ENCODE peak calls at places on chromosomes 13 and 19, in six cellular contexts. A is brain microvascular endothelial cell, M is heart right ventricle, V is H9, L is body of pancreas, F is cardiac muscle cell. H is an unnamed sample.

GRCh38 chr13:34695063-34695462 is 247.0 kb upstream of the NBEA start:
- DNase-seq in A (no peak), M (no peak), V (no peak), L (no peak), F (no peak), H (no peak)

GRCh38 chr13:60018536-60018935 is 145.2 kb downstream of the DIAPH3 start:
- DNase-seq in A (no peak), M (no peak), V (no peak), L (no peak), F (no peak), H (no peak)

GRCh38 chr19:33509774-33510173 is 11.8 kb downstream of the PEPD start:
- DNase-seq in A (no peak), M (no peak), V (no peak), L (no peak), F (no peak), H (no peak)

GRCh38 chr13:29888306-29888705 is 37.9 kb upstream of the UBL3 start:
- DNase-seq in A (no peak), M (no peak), V (no peak), L (no peak), F (no peak), H (no peak)

GRCh38 chr19:5843295-5843927 is 3.9 kb upstream of the FUT6 start:
- DNase-seq in A (no peak), M (no peak), V (no peak), L (no peak), F (no peak), H (no peak)

GRCh38 chr19:39934584-39935233 is at the start of gene FCGBP:
- DNase-seq in A (no peak), M (no peak), V (no peak), L (no peak), F (no peak), H (no peak)

GRCh38 chr13:112062047-112062618 is 4.8 kb upstream of the SOX1 start:
- DNase-seq in A (no peak), M (no peak), V (no peak), L (no peak), F (no peak), H (no peak)

GRCh38 chr13:80603351-80603750 is 262.4 kb upstream of the SPRY2 start:
- DNase-seq in A (no peak), M (no peak), V (no peak), L (no peak), F (no peak), H (no peak)

GRCh38 chr19:6066661-6067646 is 43.3 kb downstream of the RFX2 start:
- DNase-seq in A (peak), M (peak), V (peak), L (peak), F (peak), H (no peak)

GRCh38 chr13:83007226-83007625 is 875.0 kb downstream of the SLITRK1 start:
- DNase-seq in A (no peak), M (no peak), V (no peak), L (no peak), F (no peak), H (no peak)

GRCh38 chr19:10333758-10334339 is 520 bp upstream of the RAVER1 start:
- DNase-seq in A (no peak), M (no peak), V (no peak), L (no peak), F (peak), H (no peak)

GRCh38 chr13:48078251-48078656 is 16.6 kb downstream of the MED4 start:
- DNase-seq in A (no peak), M (no peak), V (no peak), L (no peak), F (no peak), H (no peak)

GRCh38 chr13:66492479-66492878 is 737.7 kb downstream of the PCDH9 start:
- DNase-seq in A (no peak), M (no peak), V (peak), L (no peak), F (peak), H (no peak)

GRCh38 chr13:39616087-39616694 is 13.2 kb upstream of the LHFPL6 start:
- DNase-seq in A (peak), M (no peak), V (peak), L (peak), F (peak), H (no peak)

GRCh38 chr13:75345191-75345590 is 136.8 kb downstream of the TBC1D4 start:
- DNase-seq in A (peak), M (no peak), V (no peak), L (no peak), F (no peak), H (no peak)

GRCh38 chr13:83498486-83499190 is 383.6 kb downstream of the SLITRK1 start:
- DNase-seq in A (peak), M (no peak), V (no peak), L (no peak), F (no peak), H (no peak)

GRCh38 chr13:30021611-30022010 is 171.2 kb upstream of the UBL3 start:
- DNase-seq in A (no peak), M (no peak), V (no peak), L (no peak), F (no peak), H (no peak)

GRCh38 chr13:98022210-98022609 is 68.7 kb downstream of the IPO5 start:
- DNase-seq in A (peak), M (no peak), V (no peak), L (no peak), F (no peak), H (no peak)

GRCh38 chr13:34608326-34608725 is 333.7 kb upstream of the NBEA start:
- DNase-seq in A (no peak), M (no peak), V (no peak), L (no peak), F (no peak), H (no peak)

GRCh38 chr19:18904334-18905057 is 8.5 kb upstream of the CERS1 start:
- DNase-seq in A (no peak), M (no peak), V (no peak), L (no peak), F (no peak), H (no peak)

GRCh38 chr13:20340759-20341161 is 108.6 kb upstream of the GJB6 start:
- DNase-seq in A (no peak), M (no peak), V (no peak), L (no peak), F (no peak), H (no peak)

GRCh38 chr13:39025433-39025839 is 12.5 kb downstream of the PROSER1 start:
- DNase-seq in A (no peak), M (no peak), V (no peak), L (no peak), F (no peak), H (no peak)

GRCh38 chr19:2333807-2334211 is 5.3 kb downstream of the SPPL2B start:
- DNase-seq in A (no peak), M (no peak), V (no peak), L (no peak), F (no peak), H (no peak)

GRCh38 chr19:2333027-2333806 is 4.7 kb downstream of the SPPL2B start:
- DNase-seq in A (no peak), M (no peak), V (no peak), L (peak), F (no peak), H (no peak)

GRCh38 chr19:2331601-2332246 is 3.2 kb downstream of the SPPL2B start:
- DNase-seq in A (no peak), M (peak), V (no peak), L (no peak), F (no peak), H (no peak)

GRCh38 chr19:2330632-2331284 is 2.3 kb downstream of the SPPL2B start:
- DNase-seq in A (no peak), M (no peak), V (no peak), L (peak), F (no peak), H (no peak)

GRCh38 chr19:2332341-2333026 is 4.0 kb downstream of the SPPL2B start:
- DNase-seq in A (no peak), M (peak), V (no peak), L (no peak), F (no peak), H (peak)
- H3K27ac ChIP-seq in A (no peak), M (peak), V (no peak), L (peak), F (no peak), H (peak)

DNA sequence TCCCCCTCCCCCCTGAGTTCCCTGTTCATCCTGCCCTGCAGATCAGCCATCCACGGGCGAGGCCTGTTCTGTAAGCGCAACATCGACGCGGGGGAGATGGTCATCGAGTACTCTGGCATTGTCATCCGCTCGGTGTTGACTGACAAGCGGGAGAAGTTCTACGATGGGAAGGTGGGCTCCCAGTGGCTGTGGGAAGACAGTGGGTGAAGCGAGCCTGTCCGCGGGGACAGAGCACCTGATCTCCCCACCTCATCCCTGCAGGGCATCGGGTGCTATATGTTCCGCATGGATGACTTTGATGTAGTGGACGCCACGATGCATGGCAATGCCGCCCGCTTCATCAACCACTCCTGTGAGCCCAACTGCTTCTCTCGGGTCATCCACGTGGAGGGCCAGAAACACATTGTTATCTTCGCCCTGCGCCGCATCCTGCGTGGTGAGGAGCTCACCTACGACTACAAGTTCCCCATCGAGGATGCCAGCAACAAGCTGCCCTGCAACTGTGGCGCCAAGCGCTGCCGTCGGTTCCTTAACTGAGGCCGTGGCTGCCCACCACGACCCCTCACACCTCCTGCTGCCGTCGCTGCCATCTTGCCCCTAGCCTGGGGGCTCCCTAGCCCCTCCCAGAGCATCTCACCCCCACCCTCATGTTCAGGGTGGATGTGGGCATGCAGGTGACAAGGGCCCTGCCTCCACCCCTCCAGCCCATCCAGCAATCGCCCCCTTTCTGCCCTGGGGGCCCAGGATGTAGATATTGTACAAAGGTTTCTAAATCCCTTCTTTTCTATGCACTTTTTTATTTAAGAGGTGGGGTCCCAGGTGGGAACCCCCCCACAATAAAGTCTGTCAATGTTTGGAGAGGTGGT is 4.0 kb downstream of the IGFLR1 start:
- DNase-seq in A (no peak), M (no peak), V (no peak), L (no peak), F (no peak), H (no peak)
- H3K27ac ChIP-seq in A (no peak), M (no peak), V (no peak), L (no peak), F (no peak), H (no peak)

GRCh38 chr19:48511321-48511731 is 309 bp downstream of the LMTK3 start:
- DNase-seq in A (no peak), M (no peak), V (no peak), L (no peak), F (no peak), H (peak)

GRCh38 chr19:48510421-48511268 is 990 bp downstream of the LMTK3 start:
- DNase-seq in A (peak), M (peak), V (peak), L (peak), F (peak), H (peak)

GRCh38 chr19:48513289-48514122 is 1.9 kb upstream of the LMTK3 start:
- DNase-seq in A (peak), M (peak), V (peak), L (peak), F (peak), H (peak)

GRCh38 chr19:48512504-48513288 is 1.1 kb upstream of the LMTK3 start:
- DNase-seq in A (no peak), M (no peak), V (no peak), L (no peak), F (no peak), H (no peak)

GRCh38 chr19:48511800-48512503 is at the start of gene LMTK3:
- DNase-seq in A (no peak), M (no peak), V (peak), L (peak), F (peak), H (peak)
- H3K27ac ChIP-seq in A (no peak), M (no peak), V (no peak), L (no peak), F (no peak), H (peak)

DNA sequence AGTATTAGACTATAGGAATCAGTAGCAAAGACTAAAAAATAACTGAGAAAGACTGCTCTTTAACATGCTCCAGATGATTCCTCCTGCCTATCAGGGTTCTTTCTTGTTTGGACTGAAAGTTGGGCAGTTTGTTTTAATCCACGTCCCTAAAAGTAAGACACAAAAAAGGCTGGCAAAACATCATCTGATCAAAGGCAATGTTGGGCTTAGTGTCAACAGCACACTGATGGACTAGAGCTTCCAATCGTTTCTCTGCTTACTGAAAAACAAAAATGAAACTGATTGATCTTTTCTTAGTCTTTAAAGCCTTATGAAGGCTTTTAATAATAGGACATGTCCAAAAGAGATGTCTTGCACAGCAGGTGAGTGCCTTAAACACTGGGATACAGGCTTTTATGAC is 1567.9 kb upstream of the PRR20A start:
- DNase-seq in A (no peak), M (no peak), V (peak), L (no peak), F (no peak), H (no peak)
- H3K27ac ChIP-seq in A (no peak), M (no peak), V (no peak), L (no peak), F (no peak), H (no peak)

GRCh38 chr19:1171755-1172352 is 2.2 kb downstream of the SBNO2 start:
- DNase-seq in A (no peak), M (no peak), V (no peak), L (no peak), F (no peak), H (no peak)

GRCh38 chr19:1168562-1168873 is 5.5 kb downstream of the SBNO2 start:
- DNase-seq in A (no peak), M (no peak), V (no peak), L (no peak), F (no peak), H (no peak)

GRCh38 chr19:1168877-1169791 is 4.9 kb downstream of the SBNO2 start:
- DNase-seq in A (peak), M (no peak), V (no peak), L (peak), F (no peak), H (no peak)

GRCh38 chr19:1170938-1171754 is 2.9 kb downstream of the SBNO2 start:
- DNase-seq in A (no peak), M (no peak), V (no peak), L (no peak), F (no peak), H (no peak)

DNA sequence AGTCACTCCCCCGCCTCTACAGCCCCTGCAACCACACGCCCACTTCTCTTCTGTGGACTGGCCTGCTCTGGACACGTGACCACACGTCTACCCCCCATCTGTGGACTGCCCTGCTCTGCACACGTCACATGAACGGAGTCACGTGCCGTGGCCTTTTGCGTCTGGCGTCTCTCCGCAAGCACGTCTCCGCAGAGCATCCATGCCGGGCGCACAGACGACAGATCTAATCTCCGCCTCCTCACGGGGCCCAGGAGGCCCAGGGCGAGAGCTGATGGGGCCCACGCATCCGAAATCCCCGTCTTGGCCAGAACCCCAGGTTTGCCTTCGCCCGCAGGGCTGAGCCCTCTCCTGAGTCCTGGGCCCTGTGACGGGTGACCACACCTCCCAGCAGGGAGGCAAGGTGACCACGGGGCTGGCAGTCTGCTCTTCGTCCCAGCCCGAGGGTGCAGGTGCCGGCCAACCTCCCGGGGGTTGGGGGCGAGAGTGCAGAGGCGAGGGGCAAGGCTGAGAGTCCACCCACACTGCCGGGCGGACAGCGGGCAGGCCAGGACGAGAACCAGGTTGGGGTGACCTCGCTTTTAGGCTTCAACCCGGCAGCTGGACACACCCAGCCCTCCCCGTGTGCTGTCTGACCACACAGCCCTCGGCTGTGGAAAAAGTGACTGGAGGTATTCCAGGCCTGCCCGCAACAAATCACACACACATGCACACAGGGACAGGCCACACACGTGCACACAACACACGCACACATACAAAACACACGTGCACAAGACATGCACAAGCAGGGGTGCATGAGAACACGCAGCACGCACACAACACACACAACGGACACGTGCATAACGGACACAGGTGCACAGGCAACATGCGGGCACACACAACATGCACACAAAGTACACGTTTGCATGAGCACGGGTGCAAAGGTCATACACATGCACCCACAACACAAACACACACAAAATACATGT is 3.9 kb downstream of the SBNO2 start:
- DNase-seq in A (no peak), M (no peak), V (no peak), L (peak), F (no peak), H (no peak)
- H3K27ac ChIP-seq in A (no peak), M (no peak), V (no peak), L (peak), F (no peak), H (no peak)